ENCODE peak calls at places on chromosomes 13 and 19, in seven cellular contexts. L, G, A, P, I, D and X are unnamed samples.

GRCh38 chr19:2282062-2282861 is at the start of gene PEAK3:
- DNase-seq in L (peak; percentile 80), G (no peak), A (no peak), P (peak; percentile 79), I (no peak), D (peak; percentile 75), X (no peak)

GRCh38 chr13:40660270-40660669 is 6.2 kb downstream of the FOXO1 start:
- DNase-seq in L (no peak), G (no peak), A (no peak), P (no peak), I (no peak), D (no peak), X (no peak)

GRCh38 chr19:54470991-54471782 is 1.9 kb downstream of the CDC42EP5 start:
- DNase-seq in L (no peak), G (no peak), A (no peak), P (peak; percentile 60), I (no peak), D (no peak), X (peak; percentile 28)

GRCh38 chr13:37107868-37108267 is 2.4 kb upstream of the CSNK1A1L start:
- DNase-seq in L (no peak), G (no peak), A (no peak), P (no peak), I (no peak), D (no peak), X (no peak)

GRCh38 chr19:13986348-13986904 is 19.7 kb downstream of the RFX1 start:
- DNase-seq in L (peak; percentile 97), G (peak; percentile 93), A (no peak), P (peak; percentile 85), I (no peak), D (no peak), X (no peak)

GRCh38 chr13:51629711-51630575 is 45.7 kb downstream of the WDFY2 start:
- DNase-seq in L (no peak), G (no peak), A (no peak), P (no peak), I (no peak), D (no peak), X (no peak)

GRCh38 chr19:39297931-39298634 is 1.9 kb downstream of the IFNL1 start:
- DNase-seq in L (no peak), G (no peak), A (no peak), P (no peak), I (no peak), D (no peak), X (no peak)

GRCh38 chr13:98576215-98576945 is 527 bp downstream of the STK24 start:
- DNase-seq in L (peak; percentile 80), G (no peak), A (no peak), P (no peak), I (no peak), D (peak; percentile 44), X (no peak)

GRCh38 chr19:34184880-34185491 is 12.7 kb downstream of the LSM14A start:
- DNase-seq in L (no peak), G (no peak), A (no peak), P (peak; percentile 22), I (no peak), D (no peak), X (no peak)

GRCh38 chr19:52226652-52227051 is 36.8 kb downstream of the PPP2R1A start:
- DNase-seq in L (no peak), G (no peak), A (no peak), P (no peak), I (no peak), D (no peak), X (no peak)

GRCh38 chr13:102141625-102142472 is 260.0 kb downstream of the FGF14 start:
- DNase-seq in L (no peak), G (no peak), A (peak; percentile 4), P (no peak), I (no peak), D (peak; percentile 1), X (peak; percentile 7)

GRCh38 chr13:102152790-102153189 is 249.1 kb downstream of the FGF14 start:
- DNase-seq in L (no peak), G (no peak), A (no peak), P (no peak), I (no peak), D (no peak), X (no peak)

GRCh38 chr13:102142473-102142826 is 259.4 kb downstream of the FGF14 start:
- DNase-seq in L (no peak), G (no peak), A (no peak), P (no peak), I (no peak), D (no peak), X (no peak)

GRCh38 chr13:102145750-102146149 is 256.1 kb downstream of the FGF14 start:
- DNase-seq in L (peak; percentile 23), G (no peak), A (no peak), P (no peak), I (no peak), D (no peak), X (no peak)

GRCh38 chr13:102147353-102147752 is 254.5 kb downstream of the FGF14 start:
- DNase-seq in L (no peak), G (no peak), A (no peak), P (no peak), I (no peak), D (no peak), X (no peak)
- TF ChIP-seq JUND in L (no peak), G (no peak), A (no peak), P (no peak), I (no peak), D (no peak), X (no peak)

GRCh38 chr19:48248081-48248833 is 7.5 kb downstream of the CARD8 start:
- DNase-seq in L (no peak), G (no peak), A (no peak), P (no peak), I (no peak), D (no peak), X (no peak)

GRCh38 chr19:48250290-48251025 is 5.3 kb downstream of the CARD8 start:
- DNase-seq in L (no peak), G (no peak), A (no peak), P (no peak), I (no peak), D (no peak), X (peak; percentile 44)

GRCh38 chr19:48247212-48247611 is 8.5 kb downstream of the CARD8 start:
- DNase-seq in L (no peak), G (no peak), A (no peak), P (no peak), I (no peak), D (no peak), X (no peak)

GRCh38 chr19:48252625-48253024 is 3.1 kb downstream of the CARD8 start:
- DNase-seq in L (no peak), G (no peak), A (no peak), P (no peak), I (no peak), D (peak; percentile 50), X (no peak)

DNA sequence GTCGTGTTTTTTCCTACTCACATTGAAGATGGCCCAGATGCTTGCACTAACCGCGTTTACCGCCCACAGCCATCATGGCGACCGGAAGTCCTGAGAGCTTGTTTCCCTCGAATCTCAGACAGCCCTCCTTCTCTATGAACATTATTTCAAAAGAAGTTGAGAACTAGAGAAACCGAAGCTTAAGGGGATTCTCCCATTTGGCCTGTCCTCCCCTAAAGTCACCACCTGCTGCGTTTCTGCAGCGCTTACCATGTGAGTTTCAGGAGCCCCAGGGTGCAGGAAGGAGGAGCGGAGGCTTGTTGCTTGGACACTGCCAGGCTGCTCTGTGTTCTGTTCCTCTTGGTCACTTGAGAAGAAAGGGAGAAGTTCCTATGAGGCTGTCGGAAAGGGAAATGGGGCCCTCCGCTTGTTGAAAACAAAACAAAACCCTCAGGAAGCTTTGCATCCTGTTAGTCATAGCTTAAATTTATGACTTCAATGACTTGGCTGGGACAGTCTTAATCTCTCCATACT is 6.2 kb downstream of the CARD8 start:
- DNase-seq in L (no peak), G (peak; percentile 78), A (no peak), P (no peak), I (no peak), D (peak; percentile 37), X (no peak)
- TF ChIP-seq JUND in L (no peak), G (no peak), A (no peak), P (no peak), I (no peak), D (peak; percentile 55), X (no peak)

DNA sequence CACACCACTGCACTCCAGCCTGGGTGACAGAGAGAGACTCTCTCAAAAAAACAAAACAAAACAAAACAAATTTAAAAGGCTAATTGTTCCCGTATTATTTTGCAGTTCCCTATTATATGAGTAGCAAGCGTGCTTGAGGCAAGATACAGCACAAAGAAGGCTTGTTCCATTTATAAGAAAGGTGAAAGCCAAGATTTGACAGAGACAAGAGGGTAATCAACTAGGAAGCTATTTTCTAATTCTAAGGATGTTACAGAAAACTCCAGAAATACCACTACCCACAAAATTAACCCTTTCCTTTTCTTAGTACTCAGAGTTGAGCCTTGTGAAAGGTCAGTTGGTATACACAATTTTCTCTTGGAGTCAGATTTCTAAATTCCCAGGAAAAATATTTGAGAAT is 62.8 kb upstream of the FLT1 start:
- DNase-seq in L (no peak), G (no peak), A (no peak), P (no peak), I (no peak), D (no peak), X (no peak)
- TF ChIP-seq JUND in L (no peak), G (no peak), A (no peak), P (no peak), I (no peak), D (no peak), X (no peak)

DNA sequence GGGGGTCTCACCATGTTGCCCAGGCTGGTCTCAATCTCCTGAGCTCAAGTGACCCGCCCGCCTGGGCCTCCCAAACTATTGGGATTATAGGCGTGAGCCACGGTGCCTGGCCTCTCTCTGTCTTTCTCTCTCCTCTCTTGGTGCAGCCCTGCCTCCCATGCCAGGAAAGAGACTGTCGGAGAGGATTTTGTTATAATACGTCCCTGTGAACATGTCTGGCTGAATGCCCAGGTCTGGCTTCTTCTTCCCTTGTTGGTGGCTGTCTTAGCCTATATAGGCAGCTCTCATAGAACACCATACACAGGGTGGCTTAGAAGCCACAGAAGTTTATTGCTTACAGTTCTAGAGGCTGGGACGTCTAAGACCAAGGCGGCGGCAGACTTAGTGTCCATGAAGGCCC is 46.4 kb downstream of the PEX11G start:
- DNase-seq in L (no peak), G (no peak), A (no peak), P (no peak), I (no peak), D (no peak), X (no peak)
- TF ChIP-seq JUND in L (no peak), G (no peak), A (no peak), P (no peak), I (no peak), D (no peak), X (no peak)